ENCODE peak calls at places on chromosomes 11 and 22, in six cellular contexts. One of them, this sample, is unnamed.

GRCh38 chr11:27427183-27427980 is 45.2 kb downstream of the LGR4 start:
- DNase-seq in neuronal stem cell: no peak
- DNase-seq in CD8-positive, alpha-beta memory T cell: no peak
- DNase-seq in lower lobe of right lung: no peak
- DNase-seq in Caco-2: no peak
- DNase-seq in spleen: no peak
- DNase-seq in this sample: no peak

GRCh38 chr11:12789574-12789973 is 115.4 kb downstream of the TEAD1 start:
- DNase-seq in neuronal stem cell: no peak
- DNase-seq in Caco-2: no peak
- DNase-seq in lower lobe of right lung: no peak
- DNase-seq in CD8-positive, alpha-beta memory T cell: no peak
- DNase-seq in spleen: no peak
- DNase-seq in this sample: no peak

GRCh38 chr11:68596231-68596630 is 88.1 kb upstream of the GAL start:
- DNase-seq in neuronal stem cell: no peak
- DNase-seq in Caco-2: no peak
- DNase-seq in lower lobe of right lung: no peak
- DNase-seq in spleen: no peak
- DNase-seq in CD8-positive, alpha-beta memory T cell: no peak
- DNase-seq in this sample: no peak

GRCh38 chr11:34585870-34586654 is 34.8 kb upstream of the EHF start:
- DNase-seq in lower lobe of right lung: no peak
- DNase-seq in Caco-2: peak; percentile 55
- DNase-seq in neuronal stem cell: peak; percentile 52
- DNase-seq in spleen: no peak
- DNase-seq in CD8-positive, alpha-beta memory T cell: no peak
- DNase-seq in this sample: peak; percentile 79

GRCh38 chr11:12694182-12694531 is 19.9 kb downstream of the TEAD1 start:
- DNase-seq in lower lobe of right lung: peak; percentile 53
- DNase-seq in CD8-positive, alpha-beta memory T cell: no peak
- DNase-seq in neuronal stem cell: no peak
- DNase-seq in Caco-2: no peak
- DNase-seq in spleen: no peak
- DNase-seq in this sample: no peak

GRCh38 chr22:23399367-23400285 is 180.5 kb downstream of the IGLL1 start:
- DNase-seq in spleen: peak; percentile 78
- DNase-seq in CD8-positive, alpha-beta memory T cell: no peak
- DNase-seq in lower lobe of right lung: no peak
- DNase-seq in Caco-2: no peak
- DNase-seq in neuronal stem cell: no peak
- DNase-seq in this sample: no peak

GRCh38 chr11:59901306-59901705 is 22.7 kb downstream of the OOSP3 start:
- DNase-seq in lower lobe of right lung: no peak
- DNase-seq in Caco-2: no peak
- DNase-seq in CD8-positive, alpha-beta memory T cell: no peak
- DNase-seq in neuronal stem cell: no peak
- DNase-seq in spleen: no peak
- DNase-seq in this sample: peak; percentile 16

GRCh38 chr22:30866811-30867271 is 101.7 kb downstream of the MORC2 start:
- DNase-seq in lower lobe of right lung: no peak
- DNase-seq in neuronal stem cell: no peak
- DNase-seq in Caco-2: no peak
- DNase-seq in CD8-positive, alpha-beta memory T cell: no peak
- DNase-seq in spleen: no peak
- DNase-seq in this sample: peak; percentile 8

GRCh38 chr22:39527481-39527961 is 5.0 kb downstream of the RPS19BP1 start:
- DNase-seq in neuronal stem cell: no peak
- DNase-seq in Caco-2: peak; percentile 79
- DNase-seq in CD8-positive, alpha-beta memory T cell: no peak
- DNase-seq in spleen: no peak
- DNase-seq in lower lobe of right lung: peak; percentile 50
- DNase-seq in this sample: no peak

GRCh38 chr11:128772814-128773213 is 78.9 kb downstream of the FLI1 start:
- DNase-seq in neuronal stem cell: no peak
- DNase-seq in spleen: peak; percentile 94
- DNase-seq in CD8-positive, alpha-beta memory T cell: peak; percentile 67
- DNase-seq in Caco-2: no peak
- DNase-seq in lower lobe of right lung: peak; percentile 82
- DNase-seq in this sample: no peak

GRCh38 chr11:44030276-44030932 is 17.4 kb upstream of the ACCSL start:
- DNase-seq in spleen: no peak
- DNase-seq in CD8-positive, alpha-beta memory T cell: no peak
- DNase-seq in Caco-2: no peak
- DNase-seq in lower lobe of right lung: no peak
- DNase-seq in neuronal stem cell: peak; percentile 15
- DNase-seq in this sample: no peak

GRCh38 chr11:87352759-87353707 is 315.3 kb downstream of the TMEM135 start:
- DNase-seq in neuronal stem cell: peak; percentile 75
- DNase-seq in spleen: peak; percentile 95
- DNase-seq in lower lobe of right lung: peak; percentile 88
- DNase-seq in CD8-positive, alpha-beta memory T cell: peak; percentile 82
- DNase-seq in Caco-2: peak; percentile 96
- DNase-seq in this sample: peak; percentile 92

GRCh38 chr11:46553746-46554204 is 40.0 kb downstream of the AMBRA1 start:
- DNase-seq in neuronal stem cell: no peak
- DNase-seq in spleen: no peak
- DNase-seq in CD8-positive, alpha-beta memory T cell: no peak
- DNase-seq in lower lobe of right lung: no peak
- DNase-seq in Caco-2: peak; percentile 55
- DNase-seq in this sample: no peak

GRCh38 chr11:112292785-112293407 is 32.2 kb upstream of the PLET1 start:
- DNase-seq in spleen: no peak
- DNase-seq in Caco-2: no peak
- DNase-seq in lower lobe of right lung: no peak
- DNase-seq in CD8-positive, alpha-beta memory T cell: no peak
- DNase-seq in neuronal stem cell: no peak
- DNase-seq in this sample: no peak

GRCh38 chr11:12163181-12163841 is 52.9 kb downstream of the MICAL2 start:
- DNase-seq in lower lobe of right lung: no peak
- DNase-seq in CD8-positive, alpha-beta memory T cell: no peak
- DNase-seq in Caco-2: no peak
- DNase-seq in neuronal stem cell: no peak
- DNase-seq in spleen: no peak
- DNase-seq in this sample: no peak

GRCh38 chr11:117199061-117199915 is at the start of gene TAGLN:
- DNase-seq in lower lobe of right lung: peak; percentile 67
- DNase-seq in CD8-positive, alpha-beta memory T cell: no peak
- DNase-seq in neuronal stem cell: peak; percentile 64
- DNase-seq in Caco-2: peak; percentile 89
- DNase-seq in spleen: no peak
- DNase-seq in this sample: no peak

GRCh38 chr11:61959026-61959608 is 8.3 kb downstream of the FTH1 start:
- DNase-seq in CD8-positive, alpha-beta memory T cell: no peak
- DNase-seq in Caco-2: no peak
- DNase-seq in lower lobe of right lung: no peak
- DNase-seq in spleen: peak; percentile 38
- DNase-seq in neuronal stem cell: no peak
- DNase-seq in this sample: no peak

GRCh38 chr22:42156121-42156520 is 25.5 kb upstream of the CYP2D6 start:
- DNase-seq in CD8-positive, alpha-beta memory T cell: no peak
- DNase-seq in spleen: no peak
- DNase-seq in neuronal stem cell: no peak
- DNase-seq in Caco-2: no peak
- DNase-seq in lower lobe of right lung: no peak
- DNase-seq in this sample: no peak

GRCh38 chr11:17745032-17745772 is 10.6 kb downstream of the KCNC1 start:
- DNase-seq in spleen: peak; percentile 66
- DNase-seq in neuronal stem cell: no peak
- DNase-seq in Caco-2: no peak
- DNase-seq in lower lobe of right lung: peak; percentile 22
- DNase-seq in CD8-positive, alpha-beta memory T cell: peak; percentile 28
- DNase-seq in this sample: no peak

GRCh38 chr11:37390566-37390965 is 792.5 kb upstream of the RAG2 start:
- DNase-seq in lower lobe of right lung: no peak
- DNase-seq in Caco-2: no peak
- DNase-seq in neuronal stem cell: no peak
- DNase-seq in spleen: no peak
- DNase-seq in CD8-positive, alpha-beta memory T cell: no peak
- DNase-seq in this sample: no peak

GRCh38 chr11:18171377-18172000 is 1.1 kb upstream of the MRGPRX4 start:
- DNase-seq in CD8-positive, alpha-beta memory T cell: no peak
- DNase-seq in Caco-2: peak; percentile 54
- DNase-seq in lower lobe of right lung: no peak
- DNase-seq in neuronal stem cell: peak; percentile 6
- DNase-seq in spleen: no peak
- DNase-seq in this sample: peak; percentile 57

GRCh38 chr22:33922268-33922667 is 2.0 kb upstream of the LARGE1 start:
- DNase-seq in neuronal stem cell: no peak
- DNase-seq in CD8-positive, alpha-beta memory T cell: no peak
- DNase-seq in spleen: peak; percentile 78
- DNase-seq in lower lobe of right lung: no peak
- DNase-seq in Caco-2: peak; percentile 1
- DNase-seq in this sample: peak; percentile 64

GRCh38 chr11:103968685-103969084 is 67.8 kb upstream of the DDI1 start:
- DNase-seq in Caco-2: no peak
- DNase-seq in CD8-positive, alpha-beta memory T cell: no peak
- DNase-seq in spleen: no peak
- DNase-seq in neuronal stem cell: no peak
- DNase-seq in lower lobe of right lung: no peak
- DNase-seq in this sample: no peak

GRCh38 chr22:49573109-49573765 is 254.4 kb downstream of the BRD1 start:
- DNase-seq in CD8-positive, alpha-beta memory T cell: no peak
- DNase-seq in neuronal stem cell: no peak
- DNase-seq in lower lobe of right lung: no peak
- DNase-seq in spleen: peak; percentile 65
- DNase-seq in Caco-2: no peak
- DNase-seq in this sample: no peak

DNA sequence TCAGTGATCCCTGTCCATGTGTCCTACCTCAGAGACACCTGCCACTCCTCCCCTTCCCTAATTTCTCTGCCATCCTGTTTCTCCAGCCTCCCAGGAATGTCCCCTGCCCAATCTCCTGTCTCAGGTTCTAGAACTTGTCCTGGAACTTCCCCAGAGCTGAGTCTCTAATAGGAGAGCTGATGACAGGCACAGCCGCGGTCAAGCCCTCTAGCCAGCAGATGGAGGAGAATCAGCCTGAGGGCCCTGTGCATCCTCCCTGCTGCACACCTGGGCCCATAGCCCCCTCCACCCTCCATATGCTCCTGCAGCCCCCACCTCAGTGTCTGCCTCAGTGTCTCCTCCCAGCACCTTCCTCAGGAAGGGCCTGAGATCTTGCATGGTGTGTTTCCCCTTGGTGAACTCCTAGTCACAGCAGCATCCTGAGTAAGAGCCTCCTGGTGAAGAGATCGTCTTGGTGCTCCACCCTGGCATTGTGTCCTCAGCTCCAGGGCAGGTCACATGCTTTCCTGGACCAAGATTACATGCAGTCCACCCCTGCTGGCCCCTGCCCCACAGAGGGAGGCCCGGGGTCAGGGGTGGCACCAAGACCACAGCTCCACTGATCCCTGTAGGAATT is 43.9 kb upstream of the VPREB1 start:
- DNase-seq in lower lobe of right lung: no peak
- DNase-seq in spleen: no peak
- DNase-seq in Caco-2: no peak
- DNase-seq in CD8-positive, alpha-beta memory T cell: no peak
- DNase-seq in neuronal stem cell: no peak
- DNase-seq in this sample: no peak
- H3K27me3 ChIP-seq in lower lobe of right lung: peaks cover 34% of the 10 kb centered on the region
- H3K27me3 ChIP-seq in spleen: no peaks in the 10 kb centered on the region
- H3K27me3 ChIP-seq in Caco-2: no peaks in the 10 kb centered on the region
- H3K27me3 ChIP-seq in CD8-positive, alpha-beta memory T cell: no peaks in the 10 kb centered on the region
- H3K27me3 ChIP-seq in neuronal stem cell: peaks cover 53% of the 10 kb centered on the region
- H3K27me3 ChIP-seq in this sample: peaks cover 13% of the 10 kb centered on the region

GRCh38 chr11:120643254-120643653 is 131.7 kb downstream of the GRIK4 start:
- DNase-seq in Caco-2: no peak
- DNase-seq in CD8-positive, alpha-beta memory T cell: no peak
- DNase-seq in neuronal stem cell: no peak
- DNase-seq in spleen: peak; percentile 56
- DNase-seq in lower lobe of right lung: no peak
- DNase-seq in this sample: no peak
- H3K27me3 ChIP-seq in Caco-2: no peaks in the 10 kb centered on the region
- H3K27me3 ChIP-seq in CD8-positive, alpha-beta memory T cell: no peaks in the 10 kb centered on the region
- H3K27me3 ChIP-seq in neuronal stem cell: peaks cover 2% of the 10 kb centered on the region
- H3K27me3 ChIP-seq in spleen: no peaks in the 10 kb centered on the region
- H3K27me3 ChIP-seq in lower lobe of right lung: no peaks in the 10 kb centered on the region
- H3K27me3 ChIP-seq in this sample: no peaks in the 10 kb centered on the region

DNA sequence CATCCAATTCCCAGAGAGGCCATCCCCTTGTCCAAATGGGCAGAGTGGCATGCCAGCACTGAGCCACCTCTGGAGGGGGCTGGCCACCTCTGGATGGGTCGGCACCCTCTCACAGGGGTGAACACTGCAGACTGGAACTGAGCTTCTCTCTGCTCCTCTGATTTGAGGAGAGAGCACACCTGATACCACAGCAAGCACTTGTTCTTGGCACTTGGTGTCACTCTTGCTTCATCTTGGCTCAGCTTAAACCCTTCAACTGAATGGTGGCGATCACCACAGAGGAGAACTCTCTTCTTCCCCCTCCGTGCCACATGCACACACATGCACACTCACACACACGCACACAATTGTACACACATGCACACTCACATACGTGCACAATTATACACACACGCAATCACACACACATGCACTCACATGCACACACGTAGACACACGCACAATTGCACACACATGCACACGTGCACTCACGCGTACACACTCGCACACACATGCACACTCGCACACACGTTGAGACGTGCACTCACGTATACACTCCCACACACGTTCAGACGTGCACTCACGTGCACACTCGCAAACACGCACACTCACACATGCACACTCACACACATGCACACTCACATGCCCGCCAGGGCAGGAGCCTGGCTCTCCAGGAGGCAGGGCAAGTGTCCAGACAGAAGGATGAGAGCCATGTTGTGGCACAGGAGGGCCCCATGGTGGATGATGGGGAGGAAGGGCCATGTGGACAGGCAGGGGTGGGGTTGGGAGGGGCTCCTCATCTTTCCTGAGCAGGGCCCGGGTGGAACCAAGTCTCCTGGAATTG is 23.4 kb downstream of the OVOL1 start:
- DNase-seq in spleen: no peak
- DNase-seq in CD8-positive, alpha-beta memory T cell: no peak
- DNase-seq in neuronal stem cell: no peak
- DNase-seq in Caco-2: no peak
- DNase-seq in lower lobe of right lung: peak; percentile 38
- DNase-seq in this sample: no peak
- H3K27me3 ChIP-seq in spleen: no peaks in the 10 kb centered on the region
- H3K27me3 ChIP-seq in CD8-positive, alpha-beta memory T cell: peaks cover 8% of the 10 kb centered on the region
- H3K27me3 ChIP-seq in neuronal stem cell: no peaks in the 10 kb centered on the region
- H3K27me3 ChIP-seq in Caco-2: no peaks in the 10 kb centered on the region
- H3K27me3 ChIP-seq in lower lobe of right lung: peaks cover 11% of the 10 kb centered on the region
- H3K27me3 ChIP-seq in this sample: no peaks in the 10 kb centered on the region

GRCh38 chr22:22241554-22241898 is 3.1 kb upstream of the VPREB1 start:
- DNase-seq in Caco-2: no peak
- DNase-seq in CD8-positive, alpha-beta memory T cell: no peak
- DNase-seq in lower lobe of right lung: no peak
- DNase-seq in neuronal stem cell: no peak
- DNase-seq in spleen: no peak
- DNase-seq in this sample: no peak
- H3K27me3 ChIP-seq in Caco-2: no peaks in the 10 kb centered on the region
- H3K27me3 ChIP-seq in CD8-positive, alpha-beta memory T cell: peaks cover 7% of the 10 kb centered on the region
- H3K27me3 ChIP-seq in lower lobe of right lung: peaks cover 42% of the 10 kb centered on the region
- H3K27me3 ChIP-seq in neuronal stem cell: peaks cover 67% of the 10 kb centered on the region
- H3K27me3 ChIP-seq in spleen: no peaks in the 10 kb centered on the region
- H3K27me3 ChIP-seq in this sample: no peaks in the 10 kb centered on the region

GRCh38 chr11:69818243-69819108 is 740 bp downstream of the FGF3 start:
- DNase-seq in neuronal stem cell: no peak
- DNase-seq in CD8-positive, alpha-beta memory T cell: no peak
- DNase-seq in spleen: no peak
- DNase-seq in lower lobe of right lung: no peak
- DNase-seq in Caco-2: peak; percentile 39
- DNase-seq in this sample: no peak
- H3K27me3 ChIP-seq in neuronal stem cell: peaks cover 72% of the 10 kb centered on the region
- H3K27me3 ChIP-seq in CD8-positive, alpha-beta memory T cell: peaks cover 6% of the 10 kb centered on the region
- H3K27me3 ChIP-seq in spleen: peaks cover 64% of the 10 kb centered on the region
- H3K27me3 ChIP-seq in lower lobe of right lung: peaks cover 74% of the 10 kb centered on the region
- H3K27me3 ChIP-seq in Caco-2: peaks cover 16% of the 10 kb centered on the region
- H3K27me3 ChIP-seq in this sample: peaks cover 53% of the 10 kb centered on the region